ENCODE peak calls at places on chromosome 16, in four cellular contexts. V is left lung, I is myocyte, S is MV-4-11. N is an unnamed sample.

GRCh38 chr16:54805648-54806047 is 125.0 kb upstream of the IRX5 start:
- DNase-seq in V (no peak), I (no peak), S (no peak), N (no peak)

GRCh38 chr16:86073763-86074493 is 175.0 kb downstream of the IRF8 start:
- DNase-seq in V (peak; percentile 25), I (no peak), S (no peak), N (no peak)

GRCh38 chr16:23145186-23145585 is 4.1 kb downstream of the USP31 start:
- DNase-seq in V (no peak), I (no peak), S (no peak), N (no peak)

GRCh38 chr16:11791144-11791828 is 5.8 kb downstream of the ZC3H7A start:
- DNase-seq in V (no peak), I (no peak), S (no peak), N (no peak)

GRCh38 chr16:73171380-73171779 is 123.5 kb upstream of the ZFHX3 start:
- DNase-seq in V (no peak), I (no peak), S (no peak), N (no peak)

GRCh38 chr16:67260426-67261063 is 11.8 kb downstream of the SLC9A5 start:
- DNase-seq in V (no peak), I (peak; percentile 79), S (peak; percentile 58), N (peak; percentile 70)

GRCh38 chr16:72066747-72067146 is 3.7 kb downstream of the HPR start:
- DNase-seq in V (no peak), I (peak; percentile 49), S (peak; percentile 25), N (peak; percentile 66)

GRCh38 chr16:86634290-86634689 is 55.9 kb downstream of the FOXL1 start:
- DNase-seq in V (no peak), I (no peak), S (no peak), N (no peak)

GRCh38 chr16:8730335-8730915 is 56.0 kb downstream of the ABAT start:
- DNase-seq in V (no peak), I (no peak), S (no peak), N (no peak)

GRCh38 chr16:84633622-84634021 is 14.7 kb upstream of the KLHL36 start:
- DNase-seq in V (no peak), I (no peak), S (no peak), N (no peak)

GRCh38 chr16:68496689-68497088 is 42.4 kb upstream of the ZFP90 start:
- DNase-seq in V (no peak), I (no peak), S (no peak), N (no peak)

GRCh38 chr16:29790949-29791844 is 646 bp downstream of the KIF22 start:
- DNase-seq in V (no peak), I (no peak), S (no peak), N (peak; percentile 27)

GRCh38 chr16:80718480-80719220 is 85.7 kb downstream of the CDYL2 start:
- DNase-seq in V (peak; percentile 40), I (no peak), S (no peak), N (no peak)

GRCh38 chr16:68083861-68084503 is 1.2 kb upstream of the NFATC3 start:
- DNase-seq in V (peak; percentile 51), I (peak; percentile 63), S (peak; percentile 65), N (peak; percentile 37)

GRCh38 chr16:10332301-10332700 is 53.6 kb upstream of the ATF7IP2 start:
- DNase-seq in V (no peak), I (no peak), S (no peak), N (no peak)

GRCh38 chr16:20901068-20901440 is 483 bp downstream of the LYRM1 start:
- DNase-seq in V (no peak), I (no peak), S (no peak), N (no peak)

GRCh38 chr16:85104147-85104546 is 8.1 kb downstream of the CIBAR2 start:
- DNase-seq in V (no peak), I (no peak), S (no peak), N (no peak)

GRCh38 chr16:51146256-51146924 is 4.7 kb downstream of the SALL1 start:
- DNase-seq in V (no peak), I (no peak), S (no peak), N (peak; percentile 46)

GRCh38 chr16:74439685-74440084 is 18.4 kb upstream of the CLEC18B start:
- DNase-seq in V (no peak), I (no peak), S (peak; percentile 21), N (peak; percentile 65)

GRCh38 chr16:15946257-15947044 is 3.0 kb upstream of the ABCC1 start:
- DNase-seq in V (no peak), I (no peak), S (no peak), N (no peak)

GRCh38 chr16:20611975-20612471 is 35.9 kb upstream of the ACSM2B start:
- DNase-seq in V (peak; percentile 69), I (no peak), S (no peak), N (no peak)

GRCh38 chr16:10606607-10607006 is 26.2 kb upstream of the EMP2 start:
- DNase-seq in V (no peak), I (no peak), S (no peak), N (no peak)

GRCh38 chr16:86584071-86584685 is 5.8 kb downstream of the FOXL1 start:
- DNase-seq in V (no peak), I (no peak), S (no peak), N (no peak)

GRCh38 chr16:86510465-86511261 is at the start of gene FOXF1:
- DNase-seq in V (no peak), I (no peak), S (peak; percentile 18), N (peak; percentile 52)

GRCh38 chr16:48335961-48336360 is 49.3 kb downstream of the SIAH1 start:
- DNase-seq in V (no peak), I (no peak), S (no peak), N (no peak)

GRCh38 chr16:10321407-10322397 is 64.2 kb upstream of the ATF7IP2 start:
- DNase-seq in V (no peak), I (no peak), S (no peak), N (no peak)

GRCh38 chr16:27618611-27619380 is 68.9 kb downstream of the KATNIP start:
- DNase-seq in V (no peak), I (peak; percentile 32), S (no peak), N (no peak)

GRCh38 chr16:66481081-66481942 is 54.2 kb downstream of the BEAN1 start:
- DNase-seq in V (no peak), I (no peak), S (peak; percentile 62), N (no peak)

GRCh38 chr16:10333321-10334032 is 52.4 kb upstream of the ATF7IP2 start:
- DNase-seq in V (no peak), I (no peak), S (no peak), N (no peak)

GRCh38 chr16:73043828-73044493 is 4.0 kb downstream of the ZFHX3 start:
- DNase-seq in V (no peak), I (peak; percentile 73), S (no peak), N (no peak)

GRCh38 chr16:66470556-66470955 is 43.5 kb downstream of the BEAN1 start:
- DNase-seq in V (no peak), I (peak; percentile 88), S (no peak), N (no peak)

GRCh38 chr16:11240636-11241473 is 15.1 kb downstream of the SOCS1 start:
- DNase-seq in V (no peak), I (peak; percentile 48), S (no peak), N (no peak)

N was measured in NB4.